ENCODE peak calls at places on chromosomes 12 and 14, in four cellular contexts. Q, O, R and A are unnamed samples.

GRCh38 chr14:99971929-99972747 is 93.1 kb upstream of the EVL start:
- DNase-seq in Q (peak; percentile 21), R (no peak), O (peak; percentile 18), A (no peak)

GRCh38 chr12:109278912-109279311 is 30.2 kb downstream of the FOXN4 start:
- DNase-seq in Q (no peak), O (no peak), R (no peak), A (no peak)

GRCh38 chr14:50796391-50796790 is 34.6 kb downstream of the NIN start:
- DNase-seq in Q (no peak), R (no peak), O (no peak), A (no peak)

GRCh38 chr14:75335588-75335987 is 57.0 kb downstream of the FOS start:
- DNase-seq in O (no peak), R (no peak), Q (no peak), A (no peak)

GRCh38 chr14:35940291-35940690 is 114.2 kb downstream of the BRMS1L start:
- DNase-seq in Q (no peak), R (no peak), O (no peak), A (no peak)

GRCh38 chr12:102483466-102483865 is 3.1 kb upstream of the IGF1 start:
- DNase-seq in R (no peak), Q (no peak), O (no peak), A (no peak)

GRCh38 chr12:69985656-69986055 is 160.6 kb downstream of the MYRFL start:
- DNase-seq in O (peak; percentile 42), R (no peak), Q (no peak), A (no peak)

GRCh38 chr12:52354197-52354596 is 13.1 kb downstream of the KRT85 start:
- DNase-seq in O (no peak), Q (no peak), R (no peak), A (peak; percentile 2)

GRCh38 chr12:120991965-120992364 is 13.6 kb downstream of the HNF1A start:
- DNase-seq in O (no peak), Q (no peak), R (no peak), A (no peak)

GRCh38 chr12:2745655-2746054 is 49.1 kb upstream of the FKBP4 start:
- DNase-seq in Q (peak; percentile 4), O (no peak), R (no peak), A (no peak)

GRCh38 chr12:49298160-49298559 is 3.2 kb downstream of the PRPH start:
- DNase-seq in R (peak; percentile 45), Q (no peak), O (no peak), A (no peak)

GRCh38 chr12:53963434-53964314 is 9.0 kb downstream of the HOXC12 start:
- DNase-seq in Q (no peak), R (no peak), O (no peak), A (no peak)

GRCh38 chr12:92602930-92603623 is 99.7 kb upstream of the PLEKHG7 start:
- DNase-seq in Q (peak; percentile 41), O (no peak), R (no peak), A (no peak)

GRCh38 chr12:65824314-65824563 is at the start of gene HMGA2:
- DNase-seq in O (no peak), Q (peak; percentile 84), R (no peak), A (no peak)

GRCh38 chr12:16325426-16325825 is 22.0 kb upstream of the MGST1 start:
- DNase-seq in R (no peak), O (no peak), Q (no peak), A (no peak)

GRCh38 chr12:120631097-120631496 is 9.3 kb upstream of the CABP1 start:
- DNase-seq in Q (no peak), R (no peak), O (no peak), A (no peak)

GRCh38 chr14:96051642-96052540 is 12.7 kb downstream of the C14orf132 start:
- DNase-seq in O (peak; percentile 36), R (peak; percentile 51), Q (peak; percentile 8), A (no peak)

GRCh38 chr14:58245562-58245961 is 919 bp downstream of the PSMA3 start:
- DNase-seq in O (no peak), Q (no peak), R (no peak), A (no peak)

GRCh38 chr14:106811167-106811566 is 1284.8 kb downstream of the TMEM121 start:
- DNase-seq in O (no peak), R (no peak), Q (no peak), A (no peak)

GRCh38 chr12:74482115-74482514 is 55.5 kb upstream of the ATXN7L3B start:
- DNase-seq in O (no peak), Q (no peak), R (no peak), A (no peak)

GRCh38 chr14:79598339-79598738 is 613.0 kb downstream of the DIO2 start:
- DNase-seq in Q (peak; percentile 84), O (no peak), R (no peak), A (no peak)

GRCh38 chr14:77025744-77026165 is 2.8 kb downstream of the IRF2BPL start:
- DNase-seq in R (no peak), Q (no peak), O (no peak), A (no peak)

GRCh38 chr12:46126050-46126727 is 135.8 kb upstream of the SCAF11 start:
- DNase-seq in Q (no peak), O (no peak), R (no peak), A (no peak)

GRCh38 chr12:131105351-131105735 is 151.6 kb downstream of the ADGRD1 start:
- DNase-seq in Q (no peak), R (no peak), O (no peak), A (no peak)

GRCh38 chr12:69052613-69053408 is 119.8 kb upstream of the CPM start:
- DNase-seq in R (no peak), O (no peak), Q (peak; percentile 83), A (no peak)

GRCh38 chr14:24432259-24433131 is 2.7 kb downstream of the KHNYN start:
- DNase-seq in O (no peak), R (no peak), Q (peak; percentile 26), A (no peak)

GRCh38 chr12:92988622-92989130 is 59.6 kb upstream of the EEA1 start:
- DNase-seq in Q (no peak), R (no peak), O (no peak), A (no peak)

GRCh38 chr12:89883630-89884364 is 175.2 kb upstream of the ATP2B1 start:
- DNase-seq in O (peak; percentile 30), R (no peak), Q (peak; percentile 48), A (no peak)

GRCh38 chr12:38149395-38150073 is 167.0 kb upstream of the ALG10B start:
- DNase-seq in Q (no peak), O (no peak), R (peak; percentile 80), A (no peak)

GRCh38 chr12:117439531-117440001 is 78.1 kb upstream of the NOS1 start:
- DNase-seq in R (no peak), Q (no peak), O (peak; percentile 14), A (no peak)

GRCh38 chr14:88841741-88842140 is 17.3 kb downstream of the TTC8 start:
- DNase-seq in R (no peak), O (no peak), Q (peak; percentile 48), A (no peak)

GRCh38 chr12:65612440-65612839 is 211.8 kb upstream of the HMGA2 start:
- DNase-seq in O (no peak), R (no peak), Q (no peak), A (no peak)

GRCh38 chr14:89855961-89856360 is 98.6 kb downstream of the EFCAB11 start:
- DNase-seq in O (no peak), R (no peak), Q (peak; percentile 89), A (no peak)

GRCh38 chr12:21576431-21576830 is 28.2 kb downstream of the GYS2 start:
- DNase-seq in R (no peak), Q (no peak), O (no peak), A (no peak)

GRCh38 chr12:21577516-21577915 is 27.1 kb downstream of the GYS2 start:
- DNase-seq in Q (no peak), O (no peak), R (no peak), A (no peak)

GRCh38 chr12:21568115-21568514 is 36.5 kb downstream of the GYS2 start:
- DNase-seq in Q (no peak), R (no peak), O (no peak), A (no peak)

GRCh38 chr12:21573733-21574358 is 30.8 kb downstream of the GYS2 start:
- DNase-seq in O (no peak), Q (no peak), R (no peak), A (no peak)
- TF ChIP-seq CTCF in O (no peak), Q (no peak), R (no peak), A (no peak)

DNA sequence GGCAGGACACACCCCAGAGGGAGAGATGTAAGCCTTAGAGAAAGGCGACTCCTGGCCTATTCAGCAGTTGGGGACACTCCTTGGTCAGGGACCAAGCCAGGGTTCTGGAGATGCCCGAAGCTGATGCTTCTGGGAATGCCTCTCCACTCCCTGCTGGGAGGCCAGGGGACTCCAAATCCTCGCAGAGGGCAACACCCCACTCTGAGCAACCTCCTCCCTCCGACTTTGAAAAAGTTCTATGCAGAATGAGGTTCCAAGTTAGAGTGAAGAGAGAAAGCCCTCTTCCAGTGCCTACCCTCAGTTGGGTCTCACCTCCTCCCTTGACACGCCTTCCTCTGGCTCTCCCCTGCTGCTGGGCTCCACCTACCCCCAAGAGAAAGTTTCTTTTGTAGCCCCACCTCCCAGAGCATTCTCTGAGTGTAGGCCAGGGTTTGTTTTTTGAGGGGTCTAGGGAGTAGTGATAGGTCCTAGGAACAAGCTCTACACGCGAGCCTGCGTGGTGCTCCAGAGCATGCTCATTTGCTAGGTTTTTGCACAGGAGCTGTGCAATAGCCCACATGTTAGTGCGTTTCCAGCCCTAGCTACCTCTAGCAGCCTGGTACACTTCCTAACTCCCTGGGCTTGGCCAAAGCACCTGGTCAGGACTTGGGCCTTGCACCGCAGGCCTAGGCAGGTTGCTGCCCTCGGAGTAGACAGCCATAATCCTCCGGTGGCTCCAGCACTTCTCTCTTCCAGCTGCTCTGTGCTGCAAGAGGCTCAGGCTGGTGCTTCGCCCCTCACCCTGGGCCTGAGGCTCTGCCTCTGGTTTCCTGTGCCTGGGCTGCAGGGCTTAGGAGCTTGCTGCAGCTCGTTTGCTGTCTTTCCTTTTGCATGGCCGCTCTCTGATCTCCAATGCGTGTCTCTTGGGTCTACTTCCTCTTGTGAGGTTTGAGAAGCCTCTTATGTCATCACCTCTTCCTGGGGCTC is 590 bp upstream of the CEBPE start:
- DNase-seq in R (no peak), Q (no peak), O (peak; percentile 56), A (peak; percentile 28)
- H3K27ac ChIP-seq in R (no peak overlapping the region), Q (no peak overlapping the region), O (no peak overlapping the region), A (peak overlapping the region; percentile 51)

DNA sequence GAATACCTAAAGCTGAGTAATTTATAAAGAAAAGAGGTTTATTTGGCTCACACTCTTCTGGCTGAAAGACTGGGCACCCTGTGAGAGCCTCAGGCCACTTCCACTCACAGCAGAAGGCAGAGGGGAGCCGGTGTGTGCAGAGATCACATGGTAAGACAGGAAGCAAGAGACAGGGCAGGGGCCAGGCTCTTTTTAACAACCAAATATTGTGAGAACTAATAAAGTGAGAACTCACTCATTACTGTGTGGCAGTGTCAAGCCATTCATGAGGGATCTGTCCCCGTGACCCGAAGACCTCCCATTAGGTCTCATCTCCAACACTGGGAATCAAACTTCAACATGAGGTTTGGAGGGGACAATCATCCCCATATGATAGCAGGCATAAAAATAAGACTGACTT is 180.8 kb upstream of the DIO3 start:
- DNase-seq in Q (no peak), O (no peak), R (no peak), A (no peak)
- H3K9me3 ChIP-seq in Q (peaks cover 4% of the 10 kb centered on the region), O (peaks cover 6% of the 10 kb centered on the region), R (peaks cover 4% of the 10 kb centered on the region), A (peaks cover 31% of the 10 kb centered on the region)

DNA sequence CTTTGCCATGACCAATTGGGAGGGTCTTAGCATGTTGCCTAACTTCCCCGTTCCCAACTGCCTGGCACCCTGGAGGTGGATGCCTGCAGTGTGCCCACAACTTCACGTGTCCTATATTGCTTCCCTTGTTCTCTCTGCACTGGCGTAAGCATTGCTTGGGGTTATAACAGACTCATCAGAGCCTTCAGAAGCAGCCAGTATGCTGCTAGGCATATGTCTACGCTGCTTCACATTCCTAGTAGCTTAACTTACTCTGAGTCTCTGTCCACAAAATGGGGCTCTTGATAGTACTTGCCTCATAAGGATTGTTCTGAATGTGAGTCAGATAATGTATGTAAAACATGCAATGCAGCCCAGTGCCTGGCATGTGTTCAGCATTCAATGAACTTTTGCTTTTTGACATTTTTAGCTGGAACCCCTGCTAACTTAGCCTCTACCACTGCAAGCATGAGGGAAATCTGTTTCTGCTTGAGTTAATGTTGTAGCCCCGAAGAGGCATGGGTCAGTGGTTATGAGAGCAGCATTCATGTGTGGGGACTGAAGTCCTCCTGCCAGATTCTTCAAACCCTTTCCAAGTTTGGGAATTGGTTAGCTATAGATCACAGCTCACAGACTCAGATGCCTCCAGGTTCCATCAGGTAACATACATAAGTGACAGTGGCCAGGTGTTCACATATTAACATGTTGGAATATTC is 2.8 kb downstream of the SLC5A8 start:
- DNase-seq in O (no peak), Q (no peak), R (no peak), A (no peak)
- TF ChIP-seq CTCF in O (no peak), Q (no peak), R (no peak), A (no peak)